ENCODE peak calls at places on chromosomes 12 and 14, in seven cellular contexts. L is HCT116, N is H1, J is SK-N-SH, Y is GM12878, I is K562, W is HepG2. Z is an unnamed sample.

GRCh38 chr12:76080729-76081415 is 3.6 kb downstream of the NAP1L1 start:
- DNase-seq in J (peak), Y (no peak), W (peak), L (no peak), I (peak), N (no peak), Z (no peak)

GRCh38 chr14:98955741-98956070 is 316.3 kb downstream of the BCL11B start:
- DNase-seq in Y (no peak), N (peak), L (no peak), I (no peak), W (no peak), J (no peak), Z (no peak)

GRCh38 chr12:80213246-80213645 is 113.9 kb downstream of the OTOGL start:
- DNase-seq in J (no peak), W (no peak), L (no peak), N (no peak), Y (no peak), I (no peak), Z (no peak)

GRCh38 chr12:113525066-113525465 is 53.4 kb upstream of the LHX5 start:
- DNase-seq in N (no peak), I (no peak), W (no peak), L (no peak), Y (no peak), J (no peak), Z (no peak)

GRCh38 chr12:108316153-108316892 is 22.8 kb downstream of the CMKLR1 start:
- DNase-seq in I (no peak), W (no peak), J (no peak), L (no peak), Y (no peak), N (no peak), Z (no peak)

GRCh38 chr12:128823916-128824839 is at the start of gene SLC15A4:
- DNase-seq in J (peak), N (peak), Y (no peak), W (peak), L (peak), I (peak), Z (no peak)

GRCh38 chr14:61438860-61439765 is 117.7 kb downstream of the PRKCH start:
- DNase-seq in W (peak), L (no peak), J (no peak), Y (peak), N (no peak), I (no peak), Z (peak)

GRCh38 chr12:31369712-31370521 is 44.0 kb upstream of the SINHCAF start:
- DNase-seq in L (no peak), W (peak), Y (no peak), N (no peak), I (no peak), J (no peak), Z (no peak)

GRCh38 chr12:60489071-60489470 is 893.2 kb downstream of the SLC16A7 start:
- DNase-seq in N (no peak), Y (no peak), L (no peak), J (no peak), I (no peak), W (no peak), Z (no peak)

GRCh38 chr12:55760663-55761062 is 17.7 kb downstream of the GDF11 start:
- DNase-seq in N (no peak), L (no peak), W (no peak), Y (no peak), I (no peak), J (no peak), Z (no peak)

GRCh38 chr12:19131020-19131431 is 1.5 kb downstream of the PLEKHA5 start:
- DNase-seq in N (no peak), J (peak), W (peak), Y (no peak), I (peak), L (peak), Z (no peak)
- TF ChIP-seq SIN3A in N (peak), J (peak), W (no peak), Y (no peak), I (no peak), L (no peak), Z (no peak)

GRCh38 chr14:74301594-74302159 is 1.1 kb downstream of the ABCD4 start:
- DNase-seq in L (no peak), I (no peak), W (no peak), N (no peak), Y (no peak), J (no peak), Z (no peak)
- H3K27ac ChIP-seq in L (peak), I (peak), W (peak), N (no peak), Y (no peak), J (peak), Z (peak)

GRCh38 chr12:93483151-93483807 is 16.0 kb downstream of the MRPL42 start:
- DNase-seq in J (no peak), W (no peak), Y (no peak), I (no peak), N (no peak), L (no peak), Z (no peak)

GRCh38 chr12:93482721-93483120 is 15.4 kb downstream of the MRPL42 start:
- DNase-seq in I (no peak), Y (no peak), J (no peak), W (no peak), N (no peak), L (no peak), Z (no peak)

DNA sequence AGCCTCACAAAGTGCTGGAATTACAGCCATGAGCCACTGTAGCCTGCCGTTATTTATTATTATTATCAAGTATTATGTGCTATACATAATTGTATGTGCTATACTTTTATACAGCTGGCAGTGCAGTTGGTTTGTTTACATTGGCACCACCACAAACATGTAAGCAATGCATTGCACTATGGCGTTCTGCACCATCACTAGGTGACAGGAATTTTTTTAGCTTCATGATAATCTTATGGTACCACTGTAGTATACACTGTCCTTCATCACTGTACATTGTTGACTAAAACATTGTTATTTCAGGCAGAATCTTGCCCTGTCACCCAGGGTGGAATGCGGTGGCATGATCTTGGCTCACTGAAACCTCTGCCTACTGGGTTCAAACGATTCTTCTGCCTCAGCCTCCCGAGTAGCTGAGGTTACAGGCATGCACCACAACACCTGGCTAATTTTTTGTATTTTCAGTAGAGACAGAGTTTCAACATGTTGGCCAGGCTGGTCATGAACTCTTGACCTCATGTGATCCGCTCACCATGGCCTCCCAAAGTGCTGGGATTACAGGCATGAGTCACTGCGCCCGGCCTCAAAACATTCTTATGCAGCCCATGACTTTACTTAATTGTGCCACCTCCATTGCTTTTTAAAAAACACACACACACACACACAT is 17.1 kb downstream of the MRPL42 start:
- DNase-seq in Y (no peak), J (no peak), N (no peak), W (no peak), L (no peak), I (no peak), Z (no peak)
- TF ChIP-seq SIN3A in Y (no peak), J (no peak), N (no peak), W (no peak), L (no peak), I (no peak), Z (no peak)

GRCh38 chr12:32680787-32681186 is 1.7 kb downstream of the DNM1L start:
- DNase-seq in N (no peak), W (no peak), I (no peak), L (no peak), J (no peak), Y (no peak), Z (no peak)
- H3K27ac ChIP-seq in N (no peak), W (peak), I (no peak), L (no peak), J (peak), Y (peak), Z (peak)

GRCh38 chr12:124851344-124851743 is 12.3 kb downstream of the SCARB1 start:
- DNase-seq in J (no peak), L (no peak), I (no peak), W (peak), Y (no peak), N (no peak), Z (no peak)
- TF ChIP-seq SIN3A in J (no peak), L (no peak), I (no peak), W (no peak), Y (no peak), N (no peak), Z (no peak)

GRCh38 chr12:98399532-98399931 is 115.9 kb upstream of the TMPO start:
- DNase-seq in I (peak), W (peak), Y (no peak), N (no peak), J (no peak), L (peak), Z (no peak)
- H3K27ac ChIP-seq in I (peak), W (no peak), Y (no peak), N (no peak), J (no peak), L (peak), Z (no peak)

GRCh38 chr12:122880668-122881067 is 15.3 kb downstream of the VPS37B start:
- DNase-seq in L (no peak), I (no peak), J (peak), W (peak), N (no peak), Y (no peak), Z (no peak)
- TF ChIP-seq SIN3A in L (no peak), I (no peak), J (no peak), W (no peak), N (no peak), Y (no peak), Z (no peak)

DNA sequence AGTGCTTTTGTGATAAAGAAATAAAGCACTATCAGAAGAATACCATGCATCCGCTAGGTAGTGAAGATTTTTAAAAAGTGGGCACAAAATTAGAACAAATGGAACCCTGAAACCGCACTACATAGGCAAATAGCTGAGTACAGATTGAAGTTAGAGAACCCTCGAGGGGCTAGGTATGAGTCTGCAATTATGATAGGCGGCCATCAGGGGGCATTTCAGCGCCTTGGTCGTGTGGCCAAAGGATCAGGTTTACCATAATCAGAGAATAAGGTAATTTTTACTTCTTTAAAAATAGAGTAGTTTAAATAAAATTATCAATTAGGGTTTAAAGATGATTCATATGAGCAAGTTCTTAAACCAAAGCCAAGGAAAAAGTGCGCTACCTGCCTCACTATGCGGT is 129.8 kb downstream of the TMX1 start:
- DNase-seq in L (peak), W (no peak), N (peak), Y (no peak), J (no peak), I (peak), Z (no peak)
- H3K27ac ChIP-seq in L (no peak), W (no peak), N (no peak), Y (no peak), J (no peak), I (no peak), Z (no peak)